ENCODE peak calls at places on chromosomes 11 and 22, in four cellular contexts. Q, D, N and F are unnamed samples.

GRCh38 chr11:130600139-130600538 is 151.7 kb downstream of the ADAMTS15 start:
- DNase-seq in Q (no peak), D (peak), N (no peak), F (no peak)

GRCh38 chr11:8207080-8208000 is 38.5 kb upstream of the RIC3 start:
- DNase-seq in Q (no peak), D (no peak), N (no peak), F (peak)

GRCh38 chr11:110087820-110088534 is 5.2 kb upstream of the ZC3H12C start:
- DNase-seq in Q (no peak), D (peak), N (no peak), F (no peak)

GRCh38 chr22:31039393-31039792 is 41.7 kb upstream of the SMTN start:
- DNase-seq in Q (peak), D (no peak), N (no peak), F (no peak)

GRCh38 chr11:114166897-114167323 is 107.4 kb downstream of the ZBTB16 start:
- DNase-seq in Q (no peak), D (peak), N (no peak), F (no peak)

GRCh38 chr11:67381244-67381972 is 8.0 kb upstream of the CLCF1 start:
- DNase-seq in Q (no peak), D (no peak), N (no peak), F (no peak)

GRCh38 chr11:8328848-8329330 is 65.2 kb upstream of the LMO1 start:
- DNase-seq in Q (peak), D (peak), N (peak), F (no peak)

GRCh38 chr22:47556473-47556872 is 794.0 kb downstream of the TBC1D22A start:
- DNase-seq in Q (no peak), D (no peak), N (no peak), F (no peak)

GRCh38 chr11:17845431-17845881 is 110.9 kb downstream of the KCNC1 start:
- DNase-seq in Q (no peak), D (peak), N (no peak), F (no peak)

GRCh38 chr22:33116846-33117547 is 58.8 kb upstream of the SYN3 start:
- DNase-seq in Q (no peak), D (no peak), N (no peak), F (no peak)

GRCh38 chr11:124751741-124752470 is at the start of gene VSIG2:
- DNase-seq in Q (peak), D (no peak), N (peak), F (no peak)

GRCh38 chr11:65575568-65576231 is at the start of gene EHBP1L1:
- DNase-seq in Q (peak), D (no peak), N (peak), F (peak)

GRCh38 chr11:108724974-108725689 is 60.3 kb downstream of the DDX10 start:
- DNase-seq in Q (no peak), D (no peak), N (no peak), F (no peak)

GRCh38 chr22:49272546-49273125 is 555.0 kb downstream of the BRD1 start:
- DNase-seq in Q (no peak), D (no peak), N (no peak), F (peak)

GRCh38 chr11:34395916-34396555 is 38.2 kb upstream of the ABTB2 start:
- DNase-seq in Q (no peak), D (peak), N (no peak), F (no peak)

GRCh38 chr11:9076046-9076445 is 15.4 kb downstream of the SCUBE2 start:
- DNase-seq in Q (no peak), D (no peak), N (no peak), F (peak)

GRCh38 chr11:69115586-69116560 is 39.9 kb upstream of the SMIM38 start:
- DNase-seq in Q (peak), D (no peak), N (no peak), F (no peak)

GRCh38 chr11:69167916-69168691 is 12.4 kb downstream of the SMIM38 start:
- DNase-seq in Q (no peak), D (no peak), N (no peak), F (no peak)

GRCh38 chr11:131595812-131596211 is 225.4 kb downstream of the NTM start:
- DNase-seq in Q (no peak), D (no peak), N (no peak), F (no peak)

GRCh38 chr11:27277843-27278242 is 85.2 kb downstream of the CCDC34 start:
- DNase-seq in Q (no peak), D (no peak), N (no peak), F (no peak)

GRCh38 chr11:17353228-17354021 is 1.8 kb downstream of the NCR3LG1 start:
- DNase-seq in Q (peak), D (peak), N (peak), F (peak)

GRCh38 chr22:19497245-19497644 is 17.5 kb downstream of the CDC45 start:
- DNase-seq in Q (no peak), D (peak), N (no peak), F (no peak)

GRCh38 chr11:68036141-68036716 is 2.6 kb upstream of the TCIRG1 start:
- DNase-seq in Q (no peak), D (no peak), N (peak), F (no peak)

GRCh38 chr11:115981814-115982471 is 477.7 kb upstream of the CADM1 start:
- DNase-seq in Q (no peak), D (no peak), N (no peak), F (no peak)

GRCh38 chr11:70489276-70489675 is 90.9 kb downstream of the CTTN start:
- DNase-seq in Q (no peak), D (no peak), N (peak), F (no peak)

GRCh38 chr22:43439368-43440102 is 27.7 kb downstream of the MPPED1 start:
- DNase-seq in Q (no peak), D (no peak), N (no peak), F (peak)

GRCh38 chr11:66727883-66728759 is 895 bp downstream of the SPTBN2 start:
- DNase-seq in Q (peak), D (no peak), N (no peak), F (no peak)

GRCh38 chr11:47121731-47122130 is 54.9 kb downstream of the ARFGAP2 start:
- DNase-seq in Q (no peak), D (no peak), N (no peak), F (no peak)

GRCh38 chr11:69367211-69367964 is 73.4 kb downstream of the MYEOV start:
- DNase-seq in Q (no peak), D (no peak), N (no peak), F (peak)

GRCh38 chr11:66856496-66857233 is at the start of gene LRFN4:
- DNase-seq in Q (peak), D (no peak), N (no peak), F (no peak)

GRCh38 chr22:26471522-26471921 is 12.1 kb downstream of the HPS4 start:
- DNase-seq in Q (no peak), D (peak), N (no peak), F (no peak)

GRCh38 chr22:40281717-40282116 is 64.6 kb upstream of the ADSL start:
- DNase-seq in Q (no peak), D (no peak), N (no peak), F (no peak)

DNA sequence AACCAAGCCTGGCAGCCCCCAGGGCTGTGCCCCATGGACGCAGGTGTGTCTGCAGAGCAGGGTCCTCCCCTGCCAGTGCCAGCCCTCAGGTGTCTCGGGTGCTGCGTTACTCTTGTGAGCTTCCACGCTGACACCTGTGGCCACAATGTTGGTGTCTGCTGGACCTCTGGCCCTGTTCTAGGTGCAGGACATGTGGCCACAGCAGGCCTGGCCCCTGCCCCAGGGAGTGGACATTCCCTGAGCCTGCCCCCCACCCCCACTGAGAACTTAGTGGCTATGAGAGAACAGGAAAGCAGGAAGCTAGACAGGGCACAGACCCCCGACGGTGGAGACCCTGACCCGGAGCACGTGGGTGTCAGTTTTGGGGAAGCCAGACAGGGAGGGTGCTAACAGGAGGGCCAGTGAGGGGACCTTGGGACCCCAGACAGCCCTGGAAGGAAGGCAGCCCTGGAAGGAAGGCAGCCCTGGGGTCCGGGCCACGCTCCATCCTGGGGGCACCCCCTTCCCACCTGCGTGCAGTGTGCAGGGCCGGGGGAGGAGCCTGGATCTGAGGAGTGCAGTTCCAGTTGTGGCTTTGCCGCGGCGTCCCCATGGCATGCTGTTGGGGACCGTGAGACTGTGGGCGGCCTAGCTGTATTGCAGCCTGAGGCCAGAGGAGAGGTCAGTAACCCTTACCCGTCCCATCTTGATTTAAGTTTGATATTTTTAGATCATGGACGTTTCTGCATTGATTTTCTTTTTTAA is 43.9 kb upstream of the PPARA start:
- DNase-seq in Q (no peak), D (no peak), N (no peak), F (no peak)
- H3K4me3 ChIP-seq in Q (no peak), D (no peak), N (no peak), F (peak)

GRCh38 chr11:73313652-73314051 is 5.6 kb downstream of the ARHGEF17 start:
- DNase-seq in Q (no peak), D (no peak), N (no peak), F (no peak)

GRCh38 chr11:73316422-73316821 is 8.3 kb downstream of the ARHGEF17 start:
- DNase-seq in Q (no peak), D (no peak), N (no peak), F (no peak)

GRCh38 chr11:73317373-73317772 is 9.3 kb downstream of the ARHGEF17 start:
- DNase-seq in Q (peak), D (no peak), N (peak), F (peak)

GRCh38 chr11:73314121-73314948 is 6.3 kb downstream of the ARHGEF17 start:
- DNase-seq in Q (peak), D (peak), N (no peak), F (no peak)

DNA sequence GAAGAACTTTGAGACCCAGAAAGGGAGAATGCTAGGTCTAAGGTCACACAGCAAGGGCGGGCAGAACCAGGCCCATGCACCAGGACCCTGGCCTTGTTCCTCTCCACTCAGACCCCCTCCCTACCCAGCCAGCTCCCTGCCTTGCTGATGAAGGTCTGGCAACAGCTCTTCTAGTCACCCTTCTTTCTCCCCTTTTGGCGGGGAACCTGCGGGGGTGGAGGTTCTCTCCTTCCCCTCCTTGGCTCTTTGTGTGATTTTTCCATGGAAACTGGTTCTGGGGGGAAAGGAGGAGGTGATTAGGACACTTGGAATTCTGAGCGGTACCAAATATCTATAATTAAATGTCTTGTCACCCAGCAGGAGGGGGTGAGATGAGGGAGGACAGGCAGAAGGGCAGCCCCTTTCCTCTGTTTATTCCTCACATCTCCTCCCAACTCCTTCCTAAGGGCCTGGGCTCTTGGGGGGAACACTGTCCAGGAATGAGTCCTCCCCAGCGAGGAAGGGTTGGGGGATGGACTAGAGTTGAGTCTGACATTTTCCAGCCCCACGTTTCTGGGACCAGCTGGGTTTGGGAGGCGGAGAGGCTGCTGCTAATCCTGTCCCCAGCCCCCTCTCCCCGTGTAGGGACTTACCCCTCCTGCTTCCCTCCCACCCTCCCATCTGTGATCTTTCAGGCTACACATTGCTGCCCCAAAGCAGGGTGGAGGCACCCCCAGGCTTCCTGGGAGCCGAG is 7.4 kb downstream of the ARHGEF17 start:
- DNase-seq in Q (no peak), D (no peak), N (no peak), F (no peak)
- H3K4me3 ChIP-seq in Q (no peak), D (no peak), N (no peak), F (peak)

GRCh38 chr22:37356922-37357321 is 70.4 kb downstream of the ELFN2 start:
- DNase-seq in Q (no peak), D (no peak), N (no peak), F (no peak)
- H3K4me3 ChIP-seq in Q (no peak), D (no peak), N (no peak), F (no peak)

DNA sequence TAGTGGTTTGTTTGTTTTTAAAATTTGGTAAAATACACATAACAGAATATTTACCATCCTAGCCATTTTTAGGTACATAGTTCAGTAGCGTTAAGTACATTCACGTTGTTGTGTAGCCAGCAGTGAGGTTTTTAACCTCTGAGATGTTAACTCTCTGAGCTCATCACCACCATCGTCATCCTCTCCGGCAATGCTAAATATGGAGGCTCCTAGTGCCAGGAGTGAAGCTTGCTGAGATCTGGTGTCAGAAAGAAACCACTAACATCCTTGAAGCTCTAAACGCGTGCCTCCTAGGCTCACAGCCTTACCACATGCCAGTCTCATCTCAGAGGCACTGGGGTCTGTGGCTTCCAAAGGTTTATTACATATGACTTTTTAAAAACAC is 330.2 kb upstream of the B3GAT1 start:
- DNase-seq in Q (no peak), D (peak), N (no peak), F (no peak)
- H3K4me3 ChIP-seq in Q (no peak), D (no peak), N (no peak), F (no peak)

GRCh38 chr11:10381730-10382129 is 73.3 kb upstream of the AMPD3 start:
- DNase-seq in Q (no peak), D (no peak), N (no peak), F (no peak)
- H3K4me3 ChIP-seq in Q (no peak), D (no peak), N (no peak), F (no peak)

GRCh38 chr11:122814401-122814800 is 23.9 kb upstream of the CRTAM start:
- DNase-seq in Q (peak), D (no peak), N (no peak), F (no peak)

GRCh38 chr11:122816701-122817100 is 21.6 kb upstream of the CRTAM start:
- DNase-seq in Q (no peak), D (no peak), N (no peak), F (no peak)

GRCh38 chr11:122815900-122816299 is 22.4 kb upstream of the CRTAM start:
- DNase-seq in Q (peak), D (no peak), N (no peak), F (no peak)

GRCh38 chr11:122820158-122820557 is 18.1 kb upstream of the CRTAM start:
- DNase-seq in Q (no peak), D (no peak), N (no peak), F (no peak)

GRCh38 chr11:122817121-122817520 is 21.2 kb upstream of the CRTAM start:
- DNase-seq in Q (peak), D (no peak), N (no peak), F (no peak)
- H3K4me3 ChIP-seq in Q (no peak), D (no peak), N (no peak), F (no peak)

DNA sequence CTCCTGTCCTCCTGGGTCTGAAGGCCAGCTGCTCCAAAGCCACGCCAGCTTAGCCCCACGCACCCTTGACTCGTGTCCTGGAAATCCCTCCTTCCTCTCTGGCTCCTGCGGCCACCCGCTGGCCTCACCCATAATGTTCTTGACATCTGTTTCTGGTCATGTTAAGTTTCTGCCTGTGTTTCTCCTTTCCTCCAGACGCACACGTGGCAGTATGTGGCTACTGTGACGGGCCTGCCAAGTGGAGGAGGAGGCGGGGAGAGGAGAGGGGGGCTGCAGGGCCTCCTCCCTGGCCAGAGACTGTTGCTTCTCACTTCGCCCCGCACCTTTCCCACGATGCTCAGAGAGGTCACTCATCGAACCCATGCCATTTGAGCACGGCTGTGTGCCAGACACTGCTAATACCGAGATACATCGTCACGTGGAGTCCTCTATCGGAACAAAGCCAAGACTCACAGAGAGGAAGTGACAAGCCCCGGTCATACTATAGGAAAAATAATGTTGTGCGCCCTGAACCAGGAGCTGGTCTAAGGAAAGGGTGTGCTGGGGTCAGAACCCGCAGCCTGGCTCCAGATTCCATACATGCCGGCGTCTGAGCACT is 11.5 kb downstream of the C1QTNF6 start:
- DNase-seq in Q (peak), D (peak), N (peak), F (no peak)
- H3K4me3 ChIP-seq in Q (no peak), D (peak), N (no peak), F (peak)

GRCh38 chr11:119204066-119204465 is 2.1 kb upstream of the CBL start:
- DNase-seq in Q (no peak), D (no peak), N (no peak), F (no peak)

GRCh38 chr11:119206512-119207299 is 567 bp downstream of the CBL start:
- DNase-seq in Q (peak), D (peak), N (peak), F (peak)

GRCh38 chr11:119205574-119206511 is at the start of gene CBL:
- DNase-seq in Q (peak), D (peak), N (peak), F (peak)

GRCh38 chr11:119207300-119207570 is 1.1 kb downstream of the CBL start:
- DNase-seq in Q (no peak), D (no peak), N (no peak), F (no peak)

GRCh38 chr11:119205080-119205479 is 1.1 kb upstream of the CBL start:
- DNase-seq in Q (no peak), D (no peak), N (no peak), F (no peak)
- H3K4me3 ChIP-seq in Q (peak), D (no peak), N (no peak), F (peak)

GRCh38 chr11:75428989-75429640 is 3.9 kb downstream of the KLHL35 start:
- DNase-seq in Q (no peak), D (no peak), N (peak), F (no peak)
- H3K4me3 ChIP-seq in Q (no peak), D (no peak), N (no peak), F (peak)

GRCh38 chr11:94769897-94770296 is 1.7 kb downstream of the AMOTL1 start:
- DNase-seq in Q (no peak), D (no peak), N (no peak), F (no peak)
- H3K4me3 ChIP-seq in Q (peak), D (peak), N (no peak), F (peak)